ENCODE peak calls at places on chromosome 22, in nine cellular contexts. W is GM23338, T is PC-9, X is spleen, K is choroid plexus epithelial cell, G is colonic mucosa, R is transverse colon, P is right lobe of liver, L is breast epithelium. I is an unnamed sample.

GRCh38 chr22:31628969-31629723 is 32.9 kb downstream of the PISD start:
- DNase-seq in W (no peak), T (no peak), X (peak), K (no peak), G (no peak), R (no peak), P (no peak), L (no peak), I (no peak)

GRCh38 chr22:43094085-43094484 is 4.9 kb upstream of the TTLL1 start:
- DNase-seq in W (no peak), T (peak), X (no peak), K (no peak), G (peak), R (peak), P (peak), L (no peak), I (no peak)

GRCh38 chr22:42353883-42354727 is 78.1 kb downstream of the NFAM1 start:
- DNase-seq in W (peak), T (no peak), X (no peak), K (no peak), G (no peak), R (no peak), P (no peak), L (no peak), I (no peak)

GRCh38 chr22:11042116-11042515 is 4485.9 kb upstream of the OR11H1 start:
- DNase-seq in W (no peak), T (no peak), X (no peak), K (no peak), G (no peak), R (no peak), P (no peak), L (no peak), I (no peak)

GRCh38 chr22:39306456-39307361 is 12.7 kb downstream of the RPL3 start:
- DNase-seq in W (peak), T (no peak), X (peak), K (no peak), G (no peak), R (peak), P (peak), L (no peak), I (no peak)

GRCh38 chr22:48832592-48832991 is 995.1 kb downstream of the BRD1 start:
- DNase-seq in W (no peak), T (no peak), X (no peak), K (no peak), G (no peak), R (no peak), P (no peak), L (no peak), I (no peak)

GRCh38 chr22:20642668-20643179 is 131.2 kb upstream of the SERPIND1 start:
- DNase-seq in W (no peak), T (no peak), X (no peak), K (no peak), G (no peak), R (no peak), P (no peak), L (no peak), I (no peak)

GRCh38 chr22:47623740-47624103 is 861.3 kb downstream of the TBC1D22A start:
- DNase-seq in W (no peak), T (no peak), X (no peak), K (no peak), G (peak), R (no peak), P (no peak), L (no peak), I (no peak)

GRCh38 chr22:38841211-38841610 is 2.6 kb downstream of the NPTXR start:
- DNase-seq in W (no peak), T (no peak), X (peak), K (no peak), G (no peak), R (no peak), P (no peak), L (no peak), I (no peak)

GRCh38 chr22:20783844-20784723 is 10.2 kb downstream of the SERPIND1 start:
- DNase-seq in W (peak), T (peak), X (no peak), K (peak), G (peak), R (peak), P (no peak), L (no peak), I (peak)

DNA sequence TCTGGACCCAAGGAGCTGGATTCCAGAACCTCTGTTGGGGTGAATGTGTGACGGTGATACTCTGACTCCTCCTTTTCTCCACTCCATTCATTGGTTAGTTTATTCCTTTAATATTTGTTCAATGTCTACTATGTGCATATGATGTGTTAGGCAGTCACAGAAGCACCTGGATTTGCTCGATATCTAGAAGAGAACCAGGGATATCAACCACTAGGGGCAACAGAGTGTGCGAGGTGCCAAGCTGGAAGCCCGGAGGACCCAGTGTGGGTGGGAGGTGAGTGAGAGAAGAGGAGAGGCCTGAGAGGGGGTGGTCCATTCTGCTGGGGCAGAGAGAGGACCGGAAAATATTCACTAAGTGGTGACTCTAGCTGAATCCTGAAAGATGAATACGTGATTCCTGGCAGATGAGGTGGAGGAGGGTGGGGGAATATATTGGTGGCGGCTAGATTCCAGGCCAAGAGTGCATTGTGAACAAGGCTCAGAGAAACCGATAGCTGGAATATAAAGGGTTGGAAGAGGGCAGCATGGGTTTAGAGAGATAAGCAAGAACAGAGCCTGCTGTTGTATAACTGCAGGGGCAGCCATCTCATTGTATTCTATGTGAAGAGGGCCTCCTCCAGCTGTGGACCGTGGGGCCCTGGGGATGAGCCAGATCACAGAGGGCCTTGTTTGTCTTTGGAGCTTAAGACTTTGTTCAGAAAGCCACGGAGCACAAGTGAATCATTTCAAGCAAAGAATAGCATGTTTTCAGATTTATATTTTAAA is 6.9 kb upstream of the TIMP3 start:
- DNase-seq in W (peak), T (no peak), X (no peak), K (peak), G (no peak), R (no peak), P (no peak), L (no peak), I (no peak)
- TF ChIP-seq CTCF in W (peak), T (no peak), X (no peak), K (peak), G (no peak), R (no peak), P (no peak), L (no peak), I (peak)

DNA sequence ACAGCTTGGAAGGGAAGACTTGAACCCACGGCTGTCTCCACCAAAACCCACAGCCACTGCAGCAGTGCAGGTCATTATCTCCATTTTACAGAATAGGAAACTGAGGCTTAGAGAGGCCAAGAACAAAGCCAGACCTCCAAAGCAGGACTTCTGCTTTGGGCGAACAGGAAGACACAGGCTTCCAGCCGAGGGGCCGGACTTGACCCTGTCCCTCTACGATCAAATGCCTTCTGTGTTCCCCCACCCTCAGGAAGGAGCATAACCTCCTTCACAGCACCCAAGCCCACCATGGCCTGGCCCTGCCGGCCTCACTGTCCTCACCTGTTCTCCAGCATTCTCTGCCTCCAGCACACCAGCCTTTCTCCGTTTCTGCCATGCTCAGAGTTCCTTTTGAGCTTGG is 15.8 kb downstream of the IGLL1 start:
- DNase-seq in W (no peak), T (no peak), X (no peak), K (no peak), G (no peak), R (no peak), P (no peak), L (no peak), I (no peak)
- H3K4me3 ChIP-seq in W (no peak), T (no peak), X (no peak), K (no peak), G (no peak), R (no peak), P (no peak), L (no peak), I (no peak)

DNA sequence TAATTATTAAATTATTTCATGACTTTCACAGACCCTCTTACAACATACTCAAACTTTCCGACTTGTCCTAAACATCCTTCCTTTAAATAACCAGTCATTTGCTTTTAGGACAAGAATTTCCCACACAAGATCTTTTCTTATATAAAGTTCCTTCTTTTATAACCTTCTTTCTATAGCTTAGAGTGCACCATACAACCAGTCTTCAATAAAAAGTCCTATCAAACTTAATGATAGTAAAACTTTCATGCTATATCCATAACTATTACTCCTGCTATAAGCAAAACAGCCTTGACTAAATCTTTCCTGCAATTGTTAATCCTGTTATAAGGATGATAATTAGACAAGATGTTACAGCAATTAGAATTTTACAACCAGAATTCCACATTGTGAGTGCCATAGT is 47.4 kb downstream of the ZNF280B start:
- DNase-seq in W (no peak), T (no peak), X (no peak), K (no peak), G (no peak), R (no peak), P (no peak), L (no peak), I (no peak)
- TF ChIP-seq CTCF in W (no peak), T (no peak), X (no peak), K (no peak), G (no peak), R (no peak), P (no peak), L (no peak), I (no peak)

GRCh38 chr22:44454113-44454769 is 43.8 kb downstream of the RTL6 start:
- DNase-seq in W (no peak), T (no peak), X (peak), K (no peak), G (peak), R (no peak), P (no peak), L (no peak), I (no peak)
- H3K4me3 ChIP-seq in W (no peak), T (no peak), X (no peak), K (no peak), G (no peak), R (no peak), P (no peak), L (no peak), I (no peak)

GRCh38 chr22:22935546-22936157 is 48.0 kb downstream of the IGLL5 start:
- DNase-seq in W (peak), T (no peak), X (peak), K (no peak), G (no peak), R (peak), P (no peak), L (no peak), I (no peak)
- TF ChIP-seq CTCF in W (peak), T (no peak), X (peak), K (no peak), G (no peak), R (no peak), P (no peak), L (no peak), I (no peak)

GRCh38 chr22:50001388-50002231 is 11.0 kb downstream of the IL17REL start:
- DNase-seq in W (no peak), T (no peak), X (no peak), K (no peak), G (no peak), R (no peak), P (no peak), L (no peak), I (no peak)

GRCh38 chr22:50000587-50001387 is 11.8 kb downstream of the IL17REL start:
- DNase-seq in W (no peak), T (no peak), X (no peak), K (no peak), G (no peak), R (no peak), P (no peak), L (no peak), I (no peak)

GRCh38 chr22:49999063-49999900 is 13.3 kb downstream of the IL17REL start:
- DNase-seq in W (peak), T (no peak), X (peak), K (no peak), G (no peak), R (peak), P (peak), L (no peak), I (peak)

GRCh38 chr22:49998718-49999062 is 13.9 kb downstream of the IL17REL start:
- DNase-seq in W (no peak), T (no peak), X (no peak), K (no peak), G (no peak), R (no peak), P (no peak), L (no peak), I (no peak)

GRCh38 chr22:49999901-50000586 is 12.5 kb downstream of the IL17REL start:
- DNase-seq in W (peak), T (no peak), X (no peak), K (no peak), G (no peak), R (no peak), P (no peak), L (no peak), I (no peak)
- H3K4me3 ChIP-seq in W (peak), T (no peak), X (no peak), K (no peak), G (peak), R (peak), P (no peak), L (peak), I (peak)

GRCh38 chr22:29353860-29354259 is 34.5 kb downstream of the AP1B1 start:
- DNase-seq in W (no peak), T (no peak), X (no peak), K (no peak), G (no peak), R (no peak), P (no peak), L (no peak), I (no peak)

GRCh38 chr22:29359469-29359868 is 28.9 kb downstream of the AP1B1 start:
- DNase-seq in W (peak), T (peak), X (peak), K (peak), G (peak), R (peak), P (peak), L (peak), I (peak)
- TF ChIP-seq CTCF in W (peak), T (peak), X (peak), K (peak), G (peak), R (peak), P (peak), L (no peak), I (peak)

GRCh38 chr22:35448552-35448922 is 48.6 kb downstream of the MCM5 start:
- DNase-seq in W (no peak), T (no peak), X (no peak), K (no peak), G (no peak), R (no peak), P (no peak), L (no peak), I (no peak)

GRCh38 chr22:35450824-35451541 is 51.0 kb downstream of the MCM5 start:
- DNase-seq in W (no peak), T (no peak), X (no peak), K (no peak), G (no peak), R (no peak), P (no peak), L (no peak), I (no peak)

GRCh38 chr22:35451602-35452001 is 51.7 kb downstream of the MCM5 start:
- DNase-seq in W (no peak), T (no peak), X (no peak), K (no peak), G (no peak), R (no peak), P (no peak), L (no peak), I (no peak)

GRCh38 chr22:35452351-35452781 is 52.4 kb downstream of the MCM5 start:
- DNase-seq in W (no peak), T (no peak), X (no peak), K (no peak), G (peak), R (peak), P (no peak), L (peak), I (no peak)

DNA sequence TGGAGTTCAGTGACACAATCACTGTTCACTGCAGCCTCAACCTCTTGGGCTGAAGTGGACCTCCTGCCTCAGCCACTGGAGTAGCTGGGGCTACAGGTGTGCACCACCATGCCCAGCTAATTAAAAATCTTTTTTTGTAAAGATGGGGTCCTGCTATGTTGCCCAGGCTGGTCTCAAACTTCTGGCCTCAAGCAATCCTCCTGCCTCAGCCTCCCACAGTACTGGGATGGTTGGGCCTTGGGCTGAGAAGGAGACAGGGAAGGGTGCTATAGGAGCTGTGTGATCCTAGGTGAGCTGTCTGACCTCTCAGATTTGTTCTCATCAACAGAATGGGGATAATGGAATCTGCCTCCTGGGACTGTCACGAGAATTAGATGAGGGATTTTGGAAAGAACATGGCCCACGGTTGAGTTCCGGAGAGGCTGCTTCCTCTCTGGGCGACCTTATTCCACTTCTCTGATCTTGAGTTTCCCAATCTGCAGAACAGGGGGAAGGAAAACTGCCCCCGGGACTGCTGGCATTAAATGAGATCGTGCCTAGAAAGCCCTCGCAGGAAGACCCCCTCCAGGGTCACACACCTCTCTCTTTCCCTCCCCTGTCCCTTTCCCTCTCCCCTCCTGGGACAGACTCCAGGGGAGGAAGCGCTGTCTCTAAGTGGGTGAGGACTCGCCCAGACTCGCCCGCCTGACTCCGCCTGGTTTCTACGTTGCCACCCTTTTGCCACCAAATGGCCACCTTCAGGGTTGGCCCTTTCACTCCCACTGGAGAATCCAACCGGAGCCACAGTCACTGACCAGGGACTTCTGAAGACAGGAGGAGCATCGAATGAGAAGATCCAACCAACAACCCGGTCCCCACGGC is 50.1 kb downstream of the MCM5 start:
- DNase-seq in W (no peak), T (no peak), X (no peak), K (no peak), G (no peak), R (peak), P (no peak), L (no peak), I (no peak)
- H3K4me3 ChIP-seq in W (no peak), T (no peak), X (no peak), K (no peak), G (no peak), R (no peak), P (no peak), L (no peak), I (no peak)

GRCh38 chr22:37160037-37160436 is 10.3 kb upstream of the IL2RB start:
- DNase-seq in W (peak), T (no peak), X (peak), K (no peak), G (no peak), R (no peak), P (no peak), L (no peak), I (no peak)
- TF ChIP-seq CTCF in W (no peak), T (no peak), X (no peak), K (peak), G (no peak), R (no peak), P (no peak), L (no peak), I (no peak)

GRCh38 chr22:19149047-19149883 is 827 bp downstream of the GSC2 start:
- DNase-seq in W (peak), T (no peak), X (peak), K (no peak), G (no peak), R (no peak), P (no peak), L (no peak), I (peak)
- H3K4me3 ChIP-seq in W (peak), T (no peak), X (peak), K (no peak), G (peak), R (no peak), P (no peak), L (peak), I (no peak)